ENCODE peak calls at places on chromosomes 12 and 14, in five cellular contexts. Z, A, J, C and M are unnamed samples.
A peak's percentile ranks its signal among the peaks of the same experiment; 100 is the strongest.

GRCh38 chr12:11987906-11988305 is 82.8 kb upstream of the BCL2L14 start:
- DNase-seq in Z (no peak), A (no peak), J (no peak), C (no peak), M (no peak)

GRCh38 chr12:85920324-85920947 is 46.3 kb downstream of the NTS start:
- DNase-seq in Z (no peak), A (no peak), J (peak; percentile 55), C (peak; percentile 21), M (no peak)

GRCh38 chr14:53330441-53330840 is 177.3 kb upstream of the DDHD1 start:
- DNase-seq in Z (no peak), A (no peak), J (no peak), C (no peak), M (no peak)

GRCh38 chr12:69239286-69239921 is at the start of gene CPSF6:
- DNase-seq in Z (peak; percentile 64), A (peak; percentile 99), J (peak; percentile 97), C (peak; percentile 98), M (peak; percentile 98)

GRCh38 chr12:116459501-116459900 is 99.7 kb upstream of the MAP1LC3B2 start:
- DNase-seq in Z (no peak), A (no peak), J (no peak), C (no peak), M (no peak)

GRCh38 chr12:17928708-17929366 is 161.2 kb downstream of the RERGL start:
- DNase-seq in Z (no peak), A (no peak), J (peak; percentile 83), C (peak; percentile 30), M (no peak)

GRCh38 chr12:71439362-71439612 is 311 bp upstream of the LGR5 start:
- DNase-seq in Z (no peak), A (no peak), J (no peak), C (no peak), M (no peak)

GRCh38 chr12:143964-144649 is 69.8 kb downstream of the SLC6A12 start:
- DNase-seq in Z (no peak), A (no peak), J (no peak), C (peak; percentile 87), M (peak; percentile 75)

GRCh38 chr14:92427096-92427495 is 86.5 kb upstream of the RIN3 start:
- DNase-seq in Z (no peak), A (peak; percentile 51), J (no peak), C (no peak), M (no peak)

GRCh38 chr14:49461529-49462401 is 124.4 kb downstream of the RPS29 start:
- DNase-seq in Z (peak; percentile 29), A (no peak), J (peak; percentile 77), C (peak; percentile 89), M (no peak)

GRCh38 chr12:54983536-54984102 is 943 bp downstream of the TESPA1 start:
- DNase-seq in Z (no peak), A (no peak), J (no peak), C (no peak), M (no peak)

GRCh38 chr12:27899151-27899661 is 73.3 kb downstream of the PTHLH start:
- DNase-seq in Z (no peak), A (no peak), J (peak; percentile 47), C (peak; percentile 80), M (no peak)

GRCh38 chr12:66297923-66298322 is 4.4 kb upstream of the HELB start:
- DNase-seq in Z (no peak), A (no peak), J (no peak), C (no peak), M (no peak)

GRCh38 chr12:3119192-3119744 is 42.1 kb downstream of the TSPAN9 start:
- DNase-seq in Z (no peak), A (no peak), J (no peak), C (no peak), M (no peak)

GRCh38 chr12:2318286-2318685 is 265.5 kb downstream of the CACNA1C start:
- DNase-seq in Z (no peak), A (peak; percentile 62), J (no peak), C (no peak), M (no peak)

GRCh38 chr12:3271639-3272038 is 194.5 kb downstream of the TSPAN9 start:
- DNase-seq in Z (no peak), A (peak; percentile 50), J (no peak), C (no peak), M (no peak)

GRCh38 chr12:93447555-93448265 is 6.0 kb upstream of the UBE2N start:
- DNase-seq in Z (no peak), A (no peak), J (no peak), C (no peak), M (no peak)

GRCh38 chr12:5429741-5430557 is 2.0 kb upstream of the NTF3 start:
- DNase-seq in Z (no peak), A (no peak), J (peak; percentile 86), C (no peak), M (no peak)

GRCh38 chr14:65164825-65165135 is 62.5 kb upstream of the MAX start:
- DNase-seq in Z (no peak), A (no peak), J (no peak), C (no peak), M (no peak)

GRCh38 chr14:77910506-77910905 is 110.6 kb downstream of the ADCK1 start:
- DNase-seq in Z (no peak), A (no peak), J (no peak), C (no peak), M (no peak)

GRCh38 chr12:27468241-27468640 is 21.7 kb downstream of the SMCO2 start:
- DNase-seq in Z (no peak), A (no peak), J (no peak), C (no peak), M (no peak)

GRCh38 chr12:4290011-4290790 is 16.6 kb downstream of the CCND2 start:
- DNase-seq in Z (no peak), A (no peak), J (no peak), C (no peak), M (no peak)

GRCh38 chr12:4288296-4289019 is 14.9 kb downstream of the CCND2 start:
- DNase-seq in Z (no peak), A (no peak), J (no peak), C (no peak), M (no peak)

GRCh38 chr12:4287325-4288290 is 14.0 kb downstream of the CCND2 start:
- DNase-seq in Z (no peak), A (no peak), J (no peak), C (no peak), M (no peak)

GRCh38 chr12:4286771-4287317 is 13.3 kb downstream of the CCND2 start:
- DNase-seq in Z (no peak), A (no peak), J (no peak), C (no peak), M (no peak)

DNA sequence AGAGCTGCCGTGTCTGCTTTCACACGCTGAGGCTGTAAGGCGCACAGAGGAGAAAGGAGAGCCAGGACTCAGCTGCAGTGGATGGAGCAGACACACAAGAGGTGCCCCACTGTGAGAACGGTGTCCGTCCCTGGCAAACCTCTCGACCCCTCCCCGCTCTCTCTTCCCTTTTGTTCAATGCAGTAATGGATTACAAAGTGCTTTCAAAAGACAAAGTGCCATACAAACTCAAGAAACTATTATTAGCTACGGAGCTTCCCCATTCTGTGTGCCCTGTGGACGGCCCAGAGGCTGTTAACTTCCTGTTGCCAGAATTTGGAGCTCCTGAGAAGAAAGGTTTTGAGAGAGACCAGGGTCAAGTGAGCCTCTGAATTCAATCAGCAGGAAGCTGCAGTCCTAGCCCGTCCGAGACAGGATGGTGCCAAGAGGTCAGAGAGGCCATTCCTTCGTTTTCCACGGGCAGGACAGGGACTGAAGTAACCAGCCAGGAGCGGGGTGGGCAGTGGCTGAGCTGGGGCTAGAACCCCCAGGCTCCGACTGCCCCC is 15.8 kb downstream of the CCND2 start:
- DNase-seq in Z (no peak), A (no peak), J (no peak), C (no peak), M (no peak)
- H3K4me1 ChIP-seq in Z (no peaks in the 10 kb centered on the region), A (no peaks in the 10 kb centered on the region), J (no peaks in the 10 kb centered on the region), C (peaks cover 3% of the 10 kb centered on the region), M (no peaks in the 10 kb centered on the region)

GRCh38 chr14:21248739-21249411 is 20.4 kb downstream of the HNRNPC start:
- DNase-seq in Z (no peak), A (no peak), J (no peak), C (no peak), M (no peak)

GRCh38 chr14:21244546-21244945 is 24.7 kb downstream of the HNRNPC start:
- DNase-seq in Z (no peak), A (no peak), J (no peak), C (no peak), M (no peak)

GRCh38 chr14:21245813-21246212 is 23.4 kb downstream of the HNRNPC start:
- DNase-seq in Z (no peak), A (peak; percentile 39), J (no peak), C (no peak), M (peak; percentile 38)

GRCh38 chr14:21251215-21251614 is 18.0 kb downstream of the HNRNPC start:
- DNase-seq in Z (no peak), A (peak; percentile 43), J (no peak), C (no peak), M (no peak)

DNA sequence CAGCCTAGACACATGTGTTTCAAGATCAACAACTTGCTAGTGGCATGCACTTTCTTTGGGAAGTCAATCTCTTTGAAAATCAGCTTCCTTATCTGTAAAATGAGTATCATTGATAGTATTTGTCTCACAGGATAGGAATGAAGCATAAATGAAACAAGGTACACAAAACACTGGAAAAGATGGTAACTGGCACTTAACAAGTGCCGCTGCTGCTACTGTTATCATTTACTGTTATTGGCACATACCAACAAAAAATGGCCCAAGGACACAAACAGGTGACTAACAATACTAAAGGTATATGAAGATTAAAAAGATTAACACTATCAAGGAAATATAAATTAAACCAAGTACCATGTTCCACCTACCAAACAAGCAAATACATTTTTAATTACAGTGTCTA is 20.9 kb downstream of the HNRNPC start:
- DNase-seq in Z (no peak), A (no peak), J (no peak), C (no peak), M (no peak)
- H3K4me3 ChIP-seq in Z (no peak overlapping the region), A (no peak overlapping the region), J (no peak overlapping the region), C (no peak overlapping the region), M (no peak overlapping the region)

DNA sequence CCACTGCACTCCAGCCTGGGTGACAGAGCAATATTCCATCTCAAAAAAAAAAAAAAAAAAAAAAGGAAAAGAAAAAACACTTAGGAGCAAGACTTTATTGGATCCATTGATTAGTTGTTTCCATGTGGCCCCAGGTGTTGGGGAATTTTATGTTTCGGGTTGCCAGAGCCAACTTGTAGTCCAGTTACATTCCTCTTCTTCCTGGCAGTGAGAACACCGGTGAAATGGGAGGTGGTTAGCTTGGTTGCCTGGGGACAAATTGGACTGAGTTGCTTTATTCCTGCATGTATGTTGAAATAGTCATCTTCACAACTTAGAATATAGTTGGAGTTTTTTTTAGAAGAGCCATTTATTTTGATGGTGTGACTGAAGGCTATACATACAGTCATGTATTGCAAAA is 12.6 kb downstream of the RCOR1 start:
- DNase-seq in Z (no peak), A (no peak), J (no peak), C (no peak), M (no peak)
- H3K4me1 ChIP-seq in Z (no peaks in the 10 kb centered on the region), A (no peaks in the 10 kb centered on the region), J (no peaks in the 10 kb centered on the region), C (peaks cover 27% of the 10 kb centered on the region), M (no peaks in the 10 kb centered on the region)

DNA sequence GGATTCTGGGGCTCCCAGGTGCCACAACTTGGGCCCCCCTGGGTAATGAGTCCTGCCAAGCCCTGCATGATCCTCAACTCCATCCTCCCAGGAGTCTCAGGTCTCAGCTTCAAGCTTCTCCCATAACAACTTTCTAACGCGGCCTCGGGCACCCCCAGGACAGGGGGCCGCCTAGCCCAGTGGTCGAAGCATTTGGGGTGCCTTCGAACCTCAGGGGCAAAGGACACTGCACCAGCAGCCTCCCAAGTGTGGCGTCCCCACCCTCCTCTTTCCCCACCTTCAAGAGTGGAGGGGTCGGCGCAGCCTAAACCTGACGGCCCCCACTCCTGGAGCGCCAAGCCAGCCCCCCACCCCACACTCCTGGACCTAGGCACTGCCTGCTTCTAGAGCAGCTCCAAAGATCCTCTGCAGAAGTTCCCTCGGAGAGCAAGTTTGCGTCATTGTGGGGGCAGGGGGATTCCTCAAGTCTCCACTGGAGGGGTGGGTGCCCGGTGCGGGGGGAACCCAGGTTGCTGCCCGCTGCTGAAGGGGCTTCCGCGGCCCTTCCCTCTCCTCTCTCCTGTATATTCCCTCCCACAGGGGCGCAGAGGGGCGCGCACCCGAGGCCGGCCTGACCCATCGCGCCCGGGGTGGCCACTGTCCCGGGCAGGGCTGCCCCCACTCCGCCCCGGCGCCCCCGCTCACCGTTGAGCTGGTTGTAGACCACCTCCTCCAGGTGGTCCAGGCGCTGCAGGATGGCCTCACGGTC is 933 bp downstream of the GALNT9 start:
- DNase-seq in Z (no peak), A (no peak), J (no peak), C (no peak), M (no peak)
- H3K4me3 ChIP-seq in Z (no peak overlapping the region), A (no peak overlapping the region), J (no peak overlapping the region), C (no peak overlapping the region), M (no peak overlapping the region)